ENCODE peak calls at places on chromosomes 3 and 15, in four cellular contexts. N is uterus, G is IMR-90, B is keratinocyte. V is an unnamed sample.

GRCh38 chr3:71129611-71130515 is 453.7 kb downstream of the FOXP1 start:
- DNase-seq in N (no peak), G (peak), B (no peak), V (peak)

GRCh38 chr3:60641354-60641753 is 609.9 kb downstream of the FHIT start:
- DNase-seq in N (no peak), G (no peak), B (no peak), V (no peak)

GRCh38 chr3:125602752-125603649 is 7.7 kb upstream of the OSBPL11 start:
- DNase-seq in N (no peak), G (peak), B (peak), V (peak)

GRCh38 chr15:73865904-73866303 is 7.5 kb upstream of the TBC1D21 start:
- DNase-seq in N (no peak), G (no peak), B (no peak), V (no peak)

GRCh38 chr3:192128922-192129321 is 598.4 kb downstream of the FGF12 start:
- DNase-seq in N (no peak), G (no peak), B (no peak), V (no peak)

GRCh38 chr3:33482126-33482525 is 41.9 kb upstream of the UBP1 start:
- DNase-seq in N (no peak), G (peak), B (no peak), V (peak)

GRCh38 chr3:48919215-48920138 is 835 bp downstream of the ARIH2 start:
- DNase-seq in N (no peak), G (peak), B (no peak), V (peak)

GRCh38 chr3:57951106-57951882 is 56.9 kb upstream of the FLNB start:
- DNase-seq in N (peak), G (peak), B (no peak), V (peak)

GRCh38 chr3:127682576-127682975 is 9.8 kb downstream of the ABTB1 start:
- DNase-seq in N (peak), G (no peak), B (no peak), V (no peak)

GRCh38 chr15:32828507-32829186 is 110.8 kb downstream of the GREM1 start:
- DNase-seq in N (no peak), G (peak), B (peak), V (peak)

GRCh38 chr3:58025406-58025805 is 17.2 kb downstream of the FLNB start:
- DNase-seq in N (no peak), G (no peak), B (no peak), V (no peak)

GRCh38 chr3:105904683-105905320 is 36.0 kb upstream of the CBLB start:
- DNase-seq in N (no peak), G (peak), B (no peak), V (peak)

GRCh38 chr3:184196536-184196935 is 10.5 kb downstream of the ABCF3 start:
- DNase-seq in N (no peak), G (no peak), B (no peak), V (no peak)

GRCh38 chr15:78981532-78982313 is 36.9 kb upstream of the CTSH start:
- DNase-seq in N (no peak), G (no peak), B (no peak), V (no peak)

GRCh38 chr3:151992326-151993041 is 119.0 kb downstream of the SUCNR1 start:
- DNase-seq in N (no peak), G (no peak), B (no peak), V (no peak)

GRCh38 chr3:115236496-115236895 is 89.4 kb upstream of the ZBTB20 start:
- DNase-seq in N (no peak), G (no peak), B (no peak), V (no peak)

GRCh38 chr3:115659253-115659652 is 35.9 kb downstream of the GAP43 start:
- DNase-seq in N (no peak), G (no peak), B (no peak), V (no peak)

GRCh38 chr15:57160823-57161560 is 215.3 kb upstream of the CGNL1 start:
- DNase-seq in N (no peak), G (peak), B (no peak), V (peak)

GRCh38 chr15:41567261-41567660 is 8.2 kb downstream of the TYRO3 start:
- DNase-seq in N (no peak), G (no peak), B (no peak), V (no peak)

GRCh38 chr3:186472466-186473008 is 71.6 kb downstream of the CRYGS start:
- DNase-seq in N (no peak), G (peak), B (no peak), V (no peak)

GRCh38 chr3:38632989-38633388 is 16.5 kb downstream of the SCN5A start:
- DNase-seq in N (no peak), G (no peak), B (no peak), V (no peak)

GRCh38 chr15:51678081-51678480 is 3.2 kb upstream of the SCG3 start:
- DNase-seq in N (no peak), G (no peak), B (no peak), V (no peak)

GRCh38 chr3:14133188-14133800 is 8.4 kb downstream of the TMEM43 start:
- DNase-seq in N (no peak), G (no peak), B (no peak), V (no peak)

GRCh38 chr3:126147932-126148683 is 32.3 kb downstream of the ALDH1L1 start:
- DNase-seq in N (peak), G (no peak), B (no peak), V (no peak)

GRCh38 chr3:156299569-156299968 is 179.2 kb downstream of the KCNAB1 start:
- DNase-seq in N (no peak), G (no peak), B (no peak), V (no peak)

GRCh38 chr15:68382286-68383007 is 49.5 kb downstream of the ITGA11 start:
- DNase-seq in N (peak), G (peak), B (no peak), V (no peak)

GRCh38 chr3:18363367-18363766 is 61.8 kb downstream of the SATB1 start:
- DNase-seq in N (no peak), G (no peak), B (no peak), V (no peak)

GRCh38 chr3:31066999-31067398 is 172.5 kb upstream of the GADL1 start:
- DNase-seq in N (peak), G (peak), B (peak), V (peak)

GRCh38 chr3:27485853-27486252 is 1.7 kb upstream of the SLC4A7 start:
- DNase-seq in N (no peak), G (no peak), B (no peak), V (no peak)

GRCh38 chr3:171828852-171829770 is 14.0 kb upstream of the TMEM212 start:
- DNase-seq in N (no peak), G (no peak), B (no peak), V (no peak)

GRCh38 chr3:129025691-129026435 is 24.8 kb downstream of the EFCC1 start:
- DNase-seq in N (no peak), G (no peak), B (no peak), V (no peak)

GRCh38 chr3:129022995-129023332 is 21.9 kb downstream of the EFCC1 start:
- DNase-seq in N (no peak), G (no peak), B (no peak), V (no peak)

GRCh38 chr3:129022114-129022994 is 21.2 kb downstream of the EFCC1 start:
- DNase-seq in N (peak), G (peak), B (no peak), V (peak)

GRCh38 chr3:129025108-129025507 is 24.0 kb downstream of the EFCC1 start:
- DNase-seq in N (no peak), G (no peak), B (no peak), V (no peak)

GRCh38 chr3:129023909-129024308 is 22.8 kb downstream of the EFCC1 start:
- DNase-seq in N (no peak), G (peak), B (no peak), V (peak)
- TF ChIP-seq CTCF in N (no peak), G (peak), B (peak), V (peak)

GRCh38 chr3:32198011-32198410 is 40.5 kb upstream of the CMTM8 start:
- DNase-seq in N (no peak), G (no peak), B (no peak), V (no peak)

GRCh38 chr3:32194653-32195052 is 43.8 kb upstream of the CMTM8 start:
- DNase-seq in N (no peak), G (no peak), B (no peak), V (no peak)

GRCh38 chr3:32189693-32190092 is 48.8 kb upstream of the CMTM8 start:
- DNase-seq in N (no peak), G (no peak), B (no peak), V (no peak)

GRCh38 chr3:32195995-32196540 is 42.4 kb upstream of the CMTM8 start:
- DNase-seq in N (no peak), G (no peak), B (no peak), V (no peak)

GRCh38 chr3:32193101-32193500 is 45.4 kb upstream of the CMTM8 start:
- DNase-seq in N (no peak), G (no peak), B (no peak), V (no peak)
- H3K4me3 ChIP-seq in N (no peak), G (no peak), B (no peak), V (no peak)

GRCh38 chr15:75043509-75044257 is 20.3 kb downstream of the PPCDC start:
- DNase-seq in N (peak), G (peak), B (no peak), V (peak)

GRCh38 chr15:75044258-75044878 is 21.0 kb downstream of the PPCDC start:
- DNase-seq in N (no peak), G (no peak), B (no peak), V (no peak)

GRCh38 chr15:75038948-75039533 is 15.7 kb downstream of the PPCDC start:
- DNase-seq in N (no peak), G (no peak), B (no peak), V (no peak)

GRCh38 chr15:75045332-75046015 is 22.1 kb downstream of the PPCDC start:
- DNase-seq in N (no peak), G (no peak), B (no peak), V (no peak)

DNA sequence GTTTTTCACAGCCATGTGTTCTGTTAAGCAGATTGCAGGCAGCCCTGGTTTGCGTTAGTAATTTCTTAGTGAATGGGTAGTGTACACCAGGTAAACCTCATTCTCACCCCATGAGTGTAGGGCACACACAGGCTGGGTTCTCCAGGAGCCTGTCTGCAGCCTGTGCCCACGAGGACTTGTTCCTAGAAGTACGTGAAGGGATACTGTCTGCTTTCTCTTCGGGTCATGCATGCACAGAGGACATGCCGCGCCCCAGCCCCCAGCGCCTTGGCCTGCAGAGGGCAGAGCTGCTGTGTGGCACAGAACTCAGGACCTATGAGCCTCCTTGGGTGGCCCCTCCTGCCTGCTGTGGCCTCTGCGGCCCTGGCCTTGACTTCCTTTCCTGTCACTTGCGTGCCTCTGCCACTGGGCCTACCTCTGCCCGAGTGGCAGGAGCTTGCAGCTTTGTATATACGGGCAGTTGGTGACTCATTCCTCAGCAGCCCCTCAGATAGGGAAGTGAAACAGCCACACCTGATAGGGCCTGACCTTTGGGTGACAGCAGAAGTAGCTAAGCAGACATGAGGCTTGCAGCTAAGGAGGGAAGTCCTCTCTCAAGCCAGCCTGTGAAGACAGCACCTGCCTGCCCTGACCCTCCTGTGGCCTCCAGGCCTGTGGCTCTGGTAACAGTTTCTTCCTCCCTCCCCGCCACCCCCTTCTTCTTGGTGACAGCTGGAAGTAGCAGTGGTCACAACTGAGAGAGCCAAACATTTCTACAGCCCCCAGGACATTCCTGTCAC is 19.5 kb downstream of the PPCDC start:
- DNase-seq in N (peak), G (peak), B (no peak), V (peak)
- TF ChIP-seq CTCF in N (peak), G (peak), B (peak), V (peak)

DNA sequence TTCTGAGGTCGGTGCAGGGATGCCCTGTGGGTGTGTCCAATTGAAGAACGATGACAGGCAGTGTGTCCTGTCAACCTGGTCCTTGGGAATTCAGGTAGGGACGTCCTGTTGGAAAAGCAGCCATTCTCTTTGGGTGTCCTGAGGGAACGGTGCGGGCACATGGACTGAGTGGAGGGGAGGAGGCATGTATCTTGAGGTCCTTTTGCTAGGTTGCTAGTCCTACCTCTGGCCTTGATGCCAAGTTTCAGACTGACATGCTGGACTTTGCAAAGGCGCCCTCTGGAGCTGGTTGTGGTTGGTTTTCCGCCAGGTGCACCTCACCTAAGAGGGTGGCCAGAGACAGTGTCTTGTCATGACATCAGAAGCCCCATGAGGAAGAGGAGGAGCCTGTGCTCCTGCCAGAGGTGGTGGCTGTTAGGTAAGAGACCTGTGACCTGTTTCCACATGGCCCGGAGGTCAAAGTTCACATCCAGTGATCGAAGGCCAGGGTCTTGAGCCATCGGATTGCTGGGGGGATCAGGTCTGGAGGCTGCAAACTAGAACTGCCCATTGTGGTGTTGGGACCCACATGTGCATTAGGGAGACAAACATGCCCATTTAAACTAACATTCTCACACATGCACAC is 106.3 kb downstream of the SNRPN start:
- DNase-seq in N (peak), G (no peak), B (no peak), V (no peak)
- H3K4me3 ChIP-seq in N (no peak), G (no peak), B (no peak), V (no peak)

GRCh38 chr15:44735482-44736260 is 657 bp upstream of the TRIM69 start:
- DNase-seq in N (peak), G (peak), B (no peak), V (no peak)
- TF ChIP-seq CTCF in N (no peak), G (no peak), B (no peak), V (no peak)

GRCh38 chr3:46812237-46812791 is 50.9 kb downstream of the MYL3 start:
- DNase-seq in N (peak), G (peak), B (peak), V (peak)

DNA sequence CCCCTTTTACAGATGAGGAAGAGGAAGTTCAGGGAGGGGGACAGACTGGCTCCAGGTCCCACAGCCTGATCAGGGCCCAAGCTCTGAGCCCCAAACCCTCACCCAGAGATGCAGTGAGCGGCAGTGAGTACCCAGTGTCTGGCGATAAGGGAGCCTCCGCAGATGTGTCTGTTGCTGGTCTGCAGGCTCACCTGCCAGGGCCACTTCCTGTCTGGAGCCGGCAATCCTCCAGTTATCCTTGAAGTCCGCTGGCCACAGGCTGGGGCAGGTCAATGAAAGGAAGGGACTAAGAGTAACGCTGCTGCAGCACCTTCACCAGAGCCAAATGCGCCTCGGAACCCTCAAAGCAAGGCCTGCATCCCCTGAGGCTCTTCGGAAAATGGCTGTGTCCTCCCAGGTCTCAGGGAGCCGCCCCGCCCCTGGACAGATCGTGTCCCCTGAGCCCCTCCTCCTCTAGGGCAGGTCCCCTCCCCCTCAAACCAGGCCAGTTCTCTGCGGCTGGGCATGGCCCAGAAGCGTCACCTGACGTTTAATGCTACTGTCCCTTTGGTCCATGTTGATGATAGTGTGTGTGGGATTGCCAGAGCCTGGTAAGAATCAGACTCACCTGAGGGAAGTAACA is 51.5 kb downstream of the MYL3 start:
- DNase-seq in N (no peak), G (no peak), B (no peak), V (no peak)
- H3K4me3 ChIP-seq in N (no peak), G (no peak), B (no peak), V (no peak)

GRCh38 chr15:80512729-80513670 is 108.8 kb downstream of the ARNT2 start:
- DNase-seq in N (no peak), G (no peak), B (no peak), V (peak)
- TF ChIP-seq CTCF in N (no peak), G (peak), B (peak), V (peak)

GRCh38 chr3:158804441-158804840 is 2.6 kb downstream of the MFSD1 start:
- DNase-seq in N (no peak), G (no peak), B (no peak), V (no peak)
- H3K4me3 ChIP-seq in N (no peak), G (no peak), B (no peak), V (no peak)

GRCh38 chr15:25437751-25438600 is 848 bp downstream of the UBE3A start:
- DNase-seq in N (peak), G (peak), B (no peak), V (peak)
- TF ChIP-seq CTCF in N (no peak), G (peak), B (peak), V (peak)

DNA sequence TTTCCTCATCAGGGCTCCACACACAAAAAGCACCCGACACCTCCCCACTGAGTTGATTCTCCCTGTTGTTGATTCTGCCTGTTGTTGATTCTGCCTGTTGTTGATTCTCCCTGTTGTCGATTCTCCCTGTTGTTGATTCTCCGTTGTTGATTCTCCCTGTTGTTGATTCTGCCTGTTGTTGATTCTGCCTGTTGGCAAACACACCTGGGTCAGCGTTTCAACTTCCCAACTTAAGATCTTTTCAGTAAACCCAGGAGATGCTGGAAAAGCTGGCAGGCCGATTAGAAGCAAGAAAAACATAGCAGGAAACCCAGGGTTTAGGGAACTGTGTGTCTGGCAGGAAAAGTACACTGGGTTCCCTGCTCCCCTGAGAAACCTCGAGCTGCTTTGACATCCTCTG is 47.9 kb downstream of the TNK2 start:
- DNase-seq in N (no peak), G (no peak), B (no peak), V (no peak)
- H3K4me3 ChIP-seq in N (no peak), G (no peak), B (no peak), V (no peak)

V was measured in choroid plexus epithelial cell.